ENCODE peak calls at places on chromosome 3, in seven cellular contexts. One of them, this sample, is unnamed. For H3K4me1, the result is how much of the 10 kb centered on the place peaks cover.

GRCh38 chr3:107124885-107125284 is 252.4 kb upstream of the CCDC54 start:
- DNase-seq in fibroblast of lung: peak
- DNase-seq in kidney: no peak
- DNase-seq in prostate gland: no peak
- DNase-seq in tibial nerve: no peak
- DNase-seq in BE2C: peak
- DNase-seq in Caco-2: peak
- DNase-seq in this sample: no peak

GRCh38 chr3:184339016-184339415 is 1.6 kb downstream of the FAM131A start:
- DNase-seq in fibroblast of lung: no peak
- DNase-seq in kidney: no peak
- DNase-seq in prostate gland: peak
- DNase-seq in tibial nerve: no peak
- DNase-seq in BE2C: no peak
- DNase-seq in Caco-2: no peak
- DNase-seq in this sample: no peak

GRCh38 chr3:124429129-124429815 is 301.0 kb upstream of the UMPS start:
- DNase-seq in fibroblast of lung: peak
- DNase-seq in kidney: no peak
- DNase-seq in prostate gland: peak
- DNase-seq in tibial nerve: no peak
- DNase-seq in BE2C: no peak
- DNase-seq in Caco-2: no peak
- DNase-seq in this sample: no peak

GRCh38 chr3:27224197-27224596 is 145.0 kb downstream of the NEK10 start:
- DNase-seq in fibroblast of lung: peak
- DNase-seq in kidney: no peak
- DNase-seq in prostate gland: no peak
- DNase-seq in tibial nerve: no peak
- DNase-seq in BE2C: no peak
- DNase-seq in Caco-2: no peak
- DNase-seq in this sample: no peak

GRCh38 chr3:46564190-46565112 is 1.7 kb downstream of the LRRC2 start:
- DNase-seq in fibroblast of lung: peak
- DNase-seq in kidney: peak
- DNase-seq in prostate gland: no peak
- DNase-seq in tibial nerve: no peak
- DNase-seq in BE2C: no peak
- DNase-seq in Caco-2: no peak
- DNase-seq in this sample: no peak

GRCh38 chr3:159189994-159190669 is 388.3 kb downstream of the MFSD1 start:
- DNase-seq in fibroblast of lung: peak
- DNase-seq in kidney: no peak
- DNase-seq in prostate gland: no peak
- DNase-seq in tibial nerve: no peak
- DNase-seq in BE2C: no peak
- DNase-seq in Caco-2: no peak
- DNase-seq in this sample: no peak

GRCh38 chr3:89260721-89261120 is 153.3 kb downstream of the EPHA3 start:
- DNase-seq in fibroblast of lung: no peak
- DNase-seq in kidney: no peak
- DNase-seq in prostate gland: no peak
- DNase-seq in tibial nerve: no peak
- DNase-seq in BE2C: no peak
- DNase-seq in Caco-2: no peak
- DNase-seq in this sample: no peak

GRCh38 chr3:49769516-49769915 is 16.8 kb downstream of the IP6K1 start:
- DNase-seq in fibroblast of lung: no peak
- DNase-seq in kidney: no peak
- DNase-seq in prostate gland: no peak
- DNase-seq in tibial nerve: no peak
- DNase-seq in BE2C: no peak
- DNase-seq in Caco-2: no peak
- DNase-seq in this sample: no peak

GRCh38 chr3:146387566-146387965 is 81.8 kb downstream of the PLSCR2 start:
- DNase-seq in fibroblast of lung: peak
- DNase-seq in kidney: no peak
- DNase-seq in prostate gland: no peak
- DNase-seq in tibial nerve: no peak
- DNase-seq in BE2C: no peak
- DNase-seq in Caco-2: no peak
- DNase-seq in this sample: no peak

GRCh38 chr3:177921153-177921552 is 615.1 kb upstream of the KCNMB2 start:
- DNase-seq in fibroblast of lung: peak
- DNase-seq in kidney: no peak
- DNase-seq in prostate gland: no peak
- DNase-seq in tibial nerve: no peak
- DNase-seq in BE2C: no peak
- DNase-seq in Caco-2: no peak
- DNase-seq in this sample: no peak

GRCh38 chr3:45110185-45110833 is 35.9 kb downstream of the CDCP1 start:
- DNase-seq in fibroblast of lung: no peak
- DNase-seq in kidney: no peak
- DNase-seq in prostate gland: no peak
- DNase-seq in tibial nerve: no peak
- DNase-seq in BE2C: no peak
- DNase-seq in Caco-2: no peak
- DNase-seq in this sample: no peak

GRCh38 chr3:131976448-131976847 is 58.4 kb downstream of the CPNE4 start:
- DNase-seq in fibroblast of lung: no peak
- DNase-seq in kidney: no peak
- DNase-seq in prostate gland: no peak
- DNase-seq in tibial nerve: no peak
- DNase-seq in BE2C: no peak
- DNase-seq in Caco-2: no peak
- DNase-seq in this sample: no peak

GRCh38 chr3:128784228-128784627 is 58.2 kb downstream of the RAB7A start:
- DNase-seq in fibroblast of lung: no peak
- DNase-seq in kidney: no peak
- DNase-seq in prostate gland: no peak
- DNase-seq in tibial nerve: no peak
- DNase-seq in BE2C: peak
- DNase-seq in Caco-2: no peak
- DNase-seq in this sample: no peak

GRCh38 chr3:197339841-197340520 is 41.6 kb upstream of the DLG1 start:
- DNase-seq in fibroblast of lung: peak
- DNase-seq in kidney: no peak
- DNase-seq in prostate gland: no peak
- DNase-seq in tibial nerve: no peak
- DNase-seq in BE2C: no peak
- DNase-seq in Caco-2: no peak
- DNase-seq in this sample: peak

GRCh38 chr3:161038725-161039124 is 66.4 kb downstream of the B3GALNT1 start:
- DNase-seq in fibroblast of lung: peak
- DNase-seq in kidney: no peak
- DNase-seq in prostate gland: no peak
- DNase-seq in tibial nerve: no peak
- DNase-seq in BE2C: no peak
- DNase-seq in Caco-2: no peak
- DNase-seq in this sample: no peak

GRCh38 chr3:5250467-5251195 is 63.1 kb downstream of the EDEM1 start:
- DNase-seq in fibroblast of lung: peak
- DNase-seq in kidney: no peak
- DNase-seq in prostate gland: no peak
- DNase-seq in tibial nerve: no peak
- DNase-seq in BE2C: no peak
- DNase-seq in Caco-2: no peak
- DNase-seq in this sample: no peak

GRCh38 chr3:8204846-8205624 is 296.6 kb upstream of the LMCD1 start:
- DNase-seq in fibroblast of lung: peak
- DNase-seq in kidney: no peak
- DNase-seq in prostate gland: no peak
- DNase-seq in tibial nerve: no peak
- DNase-seq in BE2C: no peak
- DNase-seq in Caco-2: no peak
- DNase-seq in this sample: no peak

GRCh38 chr3:159941043-159941994 is 47.3 kb upstream of the IL12A start:
- DNase-seq in fibroblast of lung: peak
- DNase-seq in kidney: no peak
- DNase-seq in prostate gland: no peak
- DNase-seq in tibial nerve: no peak
- DNase-seq in BE2C: no peak
- DNase-seq in Caco-2: no peak
- DNase-seq in this sample: no peak

GRCh38 chr3:53996153-53996861 is 104.6 kb upstream of the SELENOK start:
- DNase-seq in fibroblast of lung: no peak
- DNase-seq in kidney: no peak
- DNase-seq in prostate gland: no peak
- DNase-seq in tibial nerve: no peak
- DNase-seq in BE2C: no peak
- DNase-seq in Caco-2: no peak
- DNase-seq in this sample: no peak

GRCh38 chr3:117281371-117281770 is 571.8 kb downstream of the TUSC7 start:
- DNase-seq in fibroblast of lung: peak
- DNase-seq in kidney: no peak
- DNase-seq in prostate gland: no peak
- DNase-seq in tibial nerve: no peak
- DNase-seq in BE2C: peak
- DNase-seq in Caco-2: no peak
- DNase-seq in this sample: no peak

GRCh38 chr3:51384145-51384729 is 854 bp upstream of the MANF start:
- DNase-seq in fibroblast of lung: peak
- DNase-seq in kidney: no peak
- DNase-seq in prostate gland: no peak
- DNase-seq in tibial nerve: no peak
- DNase-seq in BE2C: no peak
- DNase-seq in Caco-2: no peak
- DNase-seq in this sample: peak

GRCh38 chr3:127038476-127038875 is 55.6 kb downstream of the PLXNA1 start:
- DNase-seq in fibroblast of lung: no peak
- DNase-seq in kidney: peak
- DNase-seq in prostate gland: no peak
- DNase-seq in tibial nerve: no peak
- DNase-seq in BE2C: peak
- DNase-seq in Caco-2: no peak
- DNase-seq in this sample: no peak

GRCh38 chr3:141237701-141238521 is 6.3 kb downstream of the PXYLP1 start:
- DNase-seq in fibroblast of lung: peak
- DNase-seq in kidney: no peak
- DNase-seq in prostate gland: peak
- DNase-seq in tibial nerve: no peak
- DNase-seq in BE2C: peak
- DNase-seq in Caco-2: no peak
- DNase-seq in this sample: no peak

GRCh38 chr3:164687211-164687610 is 391.1 kb downstream of the SI start:
- DNase-seq in fibroblast of lung: no peak
- DNase-seq in kidney: no peak
- DNase-seq in prostate gland: no peak
- DNase-seq in tibial nerve: no peak
- DNase-seq in BE2C: no peak
- DNase-seq in Caco-2: no peak
- DNase-seq in this sample: no peak

GRCh38 chr3:29552036-29552435 is 271.2 kb downstream of the RBMS3 start:
- DNase-seq in fibroblast of lung: peak
- DNase-seq in kidney: no peak
- DNase-seq in prostate gland: no peak
- DNase-seq in tibial nerve: no peak
- DNase-seq in BE2C: no peak
- DNase-seq in Caco-2: no peak
- DNase-seq in this sample: no peak

GRCh38 chr3:170330366-170330765 is 27.1 kb upstream of the SKIL start:
- DNase-seq in fibroblast of lung: peak
- DNase-seq in kidney: no peak
- DNase-seq in prostate gland: no peak
- DNase-seq in tibial nerve: no peak
- DNase-seq in BE2C: no peak
- DNase-seq in Caco-2: peak
- DNase-seq in this sample: no peak

DNA sequence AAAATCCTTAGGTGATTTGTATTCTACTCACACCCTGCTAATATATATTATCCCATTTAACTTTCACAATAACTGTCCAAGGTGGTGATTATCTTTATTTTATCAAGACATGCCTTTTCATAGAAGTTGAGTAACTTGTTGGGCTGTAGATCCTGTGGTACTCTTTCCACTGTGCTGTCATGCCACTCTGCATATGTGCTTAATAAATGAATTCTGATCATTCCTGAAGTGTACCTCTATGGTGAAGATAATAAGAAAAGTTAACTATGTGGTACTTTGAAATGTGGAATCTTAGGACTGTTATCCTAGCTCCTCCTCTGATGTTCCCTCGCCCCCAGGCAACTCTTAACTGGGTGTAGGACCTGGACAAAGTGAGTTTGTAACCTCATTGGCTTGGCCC is 5.2 kb downstream of the SNRK start:
- DNase-seq in fibroblast of lung: peak
- DNase-seq in kidney: no peak
- DNase-seq in prostate gland: no peak
- DNase-seq in tibial nerve: no peak
- DNase-seq in BE2C: no peak
- DNase-seq in Caco-2: no peak
- DNase-seq in this sample: no peak
- H3K4me3 ChIP-seq in fibroblast of lung: no peak
- H3K4me3 ChIP-seq in kidney: peak
- H3K4me3 ChIP-seq in prostate gland: no peak
- H3K4me3 ChIP-seq in tibial nerve: no peak
- H3K4me3 ChIP-seq in BE2C: no peak
- H3K4me3 ChIP-seq in Caco-2: no peak
- H3K4me3 ChIP-seq in this sample: no peak

DNA sequence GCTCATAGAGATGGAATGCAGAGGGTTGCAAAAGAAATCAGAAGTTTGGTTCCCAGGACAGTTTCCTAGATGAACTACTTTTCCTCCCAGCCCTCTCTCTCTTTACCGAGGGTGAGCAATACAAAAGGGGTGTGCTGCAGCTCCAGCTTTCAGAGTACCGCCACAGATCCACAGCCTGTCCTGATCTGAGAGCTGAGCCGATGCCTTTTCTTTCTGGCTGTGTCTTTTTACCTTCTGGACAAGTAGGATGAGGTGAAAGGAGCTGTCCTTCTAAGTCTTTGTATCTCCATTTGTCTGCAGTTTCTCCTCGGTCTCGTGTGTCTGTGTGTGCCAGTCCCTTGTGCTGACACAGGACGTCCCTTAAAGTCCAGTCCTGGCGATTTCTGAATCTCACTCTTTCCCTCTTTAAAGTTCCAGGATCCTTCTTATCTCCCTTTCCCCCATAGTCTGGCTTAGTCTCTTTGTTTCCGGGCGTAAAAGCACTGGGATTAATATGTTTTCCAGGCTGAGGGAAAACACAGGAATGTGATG is 545 bp downstream of the CCDC80 start:
- DNase-seq in fibroblast of lung: peak
- DNase-seq in kidney: no peak
- DNase-seq in prostate gland: no peak
- DNase-seq in tibial nerve: no peak
- DNase-seq in BE2C: no peak
- DNase-seq in Caco-2: no peak
- DNase-seq in this sample: no peak
- H3K4me1 ChIP-seq in fibroblast of lung: under half
- H3K4me1 ChIP-seq in kidney: under half
- H3K4me1 ChIP-seq in prostate gland: under half
- H3K4me1 ChIP-seq in tibial nerve: half or more
- H3K4me1 ChIP-seq in BE2C: under half
- H3K4me1 ChIP-seq in Caco-2: under half
- H3K4me1 ChIP-seq in this sample: under half

GRCh38 chr3:73192036-73192738 is 130.7 kb downstream of the EBLN2 start:
- DNase-seq in fibroblast of lung: no peak
- DNase-seq in kidney: no peak
- DNase-seq in prostate gland: no peak
- DNase-seq in tibial nerve: no peak
- DNase-seq in BE2C: peak
- DNase-seq in Caco-2: peak
- DNase-seq in this sample: no peak
- TF ChIP-seq CTCF in fibroblast of lung: no peak
- TF ChIP-seq CTCF in kidney: no peak
- TF ChIP-seq CTCF in prostate gland: peak
- TF ChIP-seq CTCF in tibial nerve: no peak
- TF ChIP-seq CTCF in BE2C: peak
- TF ChIP-seq CTCF in Caco-2: peak
- TF ChIP-seq CTCF in this sample: no peak

GRCh38 chr3:138465927-138466326 is 31.5 kb downstream of the ESYT3 start:
- DNase-seq in fibroblast of lung: peak
- DNase-seq in kidney: no peak
- DNase-seq in prostate gland: no peak
- DNase-seq in tibial nerve: no peak
- DNase-seq in BE2C: no peak
- DNase-seq in Caco-2: no peak
- DNase-seq in this sample: no peak
- H3K4me3 ChIP-seq in fibroblast of lung: no peak
- H3K4me3 ChIP-seq in kidney: no peak
- H3K4me3 ChIP-seq in prostate gland: no peak
- H3K4me3 ChIP-seq in tibial nerve: no peak
- H3K4me3 ChIP-seq in BE2C: no peak
- H3K4me3 ChIP-seq in Caco-2: no peak
- H3K4me3 ChIP-seq in this sample: no peak

This sample was measured in tibial artery.